ENCODE peak calls at places on chromosomes 1 and 21, in seven cellular contexts. A is neural progenitor cell, Q is GM12864, X is endothelial cell, D is ACHN, E is astrocyte of the cerebellum, F is HuH-7.5. N is an unnamed sample.

GRCh38 chr1:22024485-22025367 is 23.3 kb downstream of the CELA3A start:
- DNase-seq in A (peak; percentile 73), Q (peak; percentile 61), X (peak; percentile 50), D (no peak), E (peak; percentile 40), F (no peak), N (no peak)

GRCh38 chr1:31944205-31945089 is 6.3 kb upstream of the PTP4A2 start:
- DNase-seq in A (peak; percentile 94), Q (peak; percentile 85), X (peak; percentile 86), D (peak; percentile 84), E (peak; percentile 38), F (peak; percentile 82), N (no peak)

GRCh38 chr21:43758132-43758619 is 17.9 kb downstream of the CSTB start:
- DNase-seq in A (no peak), Q (no peak), X (no peak), D (no peak), E (no peak), F (no peak), N (no peak)

GRCh38 chr1:98493469-98493868 is 168.1 kb upstream of the SNX7 start:
- DNase-seq in A (no peak), Q (no peak), X (no peak), D (no peak), E (no peak), F (no peak), N (no peak)

GRCh38 chr1:54764132-54764921 is at the start of gene PARS2:
- DNase-seq in A (peak; percentile 100), Q (peak; percentile 99), X (peak; percentile 97), D (peak; percentile 99), E (peak; percentile 99), F (peak; percentile 93), N (peak; percentile 93)

GRCh38 chr1:236869911-236870310 is 74.8 kb downstream of the MTR start:
- DNase-seq in A (no peak), Q (no peak), X (no peak), D (no peak), E (no peak), F (no peak), N (no peak)

GRCh38 chr1:169305948-169306347 is 61.6 kb downstream of the NME7 start:
- DNase-seq in A (no peak), Q (no peak), X (no peak), D (no peak), E (no peak), F (no peak), N (no peak)

GRCh38 chr1:61123321-61123720 is 41.0 kb downstream of the NFIA start:
- DNase-seq in A (no peak), Q (no peak), X (no peak), D (no peak), E (no peak), F (no peak), N (no peak)

GRCh38 chr1:64469614-64469976 is 334 bp upstream of the CACHD1 start:
- DNase-seq in A (peak; percentile 46), Q (no peak), X (no peak), D (no peak), E (no peak), F (peak; percentile 30), N (no peak)

GRCh38 chr1:227223407-227223806 is 94.9 kb downstream of the CDC42BPA start:
- DNase-seq in A (no peak), Q (no peak), X (no peak), D (no peak), E (no peak), F (no peak), N (no peak)

GRCh38 chr1:181149326-181150000 is 61.0 kb downstream of the IER5 start:
- DNase-seq in A (no peak), Q (peak; percentile 75), X (no peak), D (no peak), E (no peak), F (no peak), N (no peak)

GRCh38 chr1:173749137-173749536 is 34.4 kb downstream of the KLHL20 start:
- DNase-seq in A (no peak), Q (no peak), X (no peak), D (no peak), E (no peak), F (no peak), N (no peak)

GRCh38 chr1:165734906-165735305 is 33.8 kb downstream of the TMCO1 start:
- DNase-seq in A (no peak), Q (no peak), X (no peak), D (no peak), E (no peak), F (no peak), N (no peak)

GRCh38 chr1:52970149-52970548 is 43.1 kb downstream of the SCP2 start:
- DNase-seq in A (peak; percentile 33), Q (no peak), X (no peak), D (peak; percentile 27), E (peak; percentile 11), F (no peak), N (peak; percentile 8)

GRCh38 chr1:162248854-162249535 is 127.7 kb downstream of the SPATA46 start:
- DNase-seq in A (peak; percentile 85), Q (no peak), X (no peak), D (no peak), E (peak; percentile 52), F (no peak), N (no peak)

GRCh38 chr1:45989249-45989648 is 143.2 kb downstream of the PIK3R3 start:
- DNase-seq in A (no peak), Q (no peak), X (no peak), D (no peak), E (no peak), F (no peak), N (no peak)

GRCh38 chr1:24619376-24619775 is 23.7 kb upstream of the SRRM1 start:
- DNase-seq in A (no peak), Q (no peak), X (no peak), D (no peak), E (no peak), F (no peak), N (no peak)

GRCh38 chr1:175332515-175332914 is 139.9 kb upstream of the KIAA0040 start:
- DNase-seq in A (no peak), Q (no peak), X (no peak), D (no peak), E (no peak), F (no peak), N (no peak)

GRCh38 chr21:42799516-42799915 is 79.8 kb downstream of the WDR4 start:
- DNase-seq in A (no peak), Q (peak; percentile 31), X (no peak), D (no peak), E (no peak), F (no peak), N (no peak)

GRCh38 chr1:196877964-196878363 is 9.9 kb upstream of the CFHR4 start:
- DNase-seq in A (peak; percentile 77), Q (no peak), X (peak; percentile 41), D (no peak), E (no peak), F (peak; percentile 61), N (peak; percentile 60)

GRCh38 chr1:70627910-70628309 is 216.8 kb downstream of the CTH start:
- DNase-seq in A (no peak), Q (no peak), X (no peak), D (no peak), E (no peak), F (no peak), N (no peak)

GRCh38 chr1:67784545-67785186 is 48.6 kb downstream of the GNG12 start:
- DNase-seq in A (no peak), Q (no peak), X (no peak), D (no peak), E (no peak), F (no peak), N (no peak)

GRCh38 chr1:3063379-3064295 is 5.4 kb upstream of the PRDM16 start:
- DNase-seq in A (peak; percentile 66), Q (no peak), X (no peak), D (no peak), E (no peak), F (no peak), N (no peak)